ENCODE peak calls at places on chromosomes 2 and 18, in seven cellular contexts. Z is aorta; E is CD8-positive, alpha-beta memory T cell; C is dorsolateral prefrontal cortex; L is HCT116; D is GM23338; J is thoracic aorta. U is an unnamed sample.

GRCh38 chr2:102803041-102803896 is 41.4 kb downstream of the TMEM182 start:
- DNase-seq in Z (no peak), E (no peak), C (no peak), L (no peak), D (no peak), J (no peak), U (no peak)

GRCh38 chr2:200735061-200735460 is 76.6 kb upstream of the BZW1 start:
- DNase-seq in Z (no peak), E (no peak), C (peak; percentile 91), L (no peak), D (no peak), J (no peak), U (no peak)

GRCh38 chr2:2188344-2189111 is 142.5 kb downstream of the MYT1L start:
- DNase-seq in Z (no peak), E (no peak), C (peak; percentile 41), L (no peak), D (no peak), J (no peak), U (no peak)

GRCh38 chr2:10097352-10098148 is 17.3 kb upstream of the CYS1 start:
- DNase-seq in Z (peak; percentile 89), E (no peak), C (peak; percentile 60), L (no peak), D (peak; percentile 89), J (no peak), U (no peak)

GRCh38 chr2:29687121-29687520 is 234.3 kb downstream of the ALK start:
- DNase-seq in Z (no peak), E (no peak), C (no peak), L (no peak), D (no peak), J (no peak), U (no peak)

GRCh38 chr2:189096769-189097447 is 82.7 kb downstream of the COL5A2 start:
- DNase-seq in Z (no peak), E (no peak), C (no peak), L (peak; percentile 21), D (no peak), J (no peak), U (no peak)

GRCh38 chr2:190343170-190343499 is 254 bp upstream of the INPP1 start:
- DNase-seq in Z (no peak), E (no peak), C (no peak), L (no peak), D (peak; percentile 48), J (no peak), U (no peak)

GRCh38 chr2:181239400-181239799 is 217.8 kb upstream of the ITGA4 start:
- DNase-seq in Z (no peak), E (no peak), C (no peak), L (peak; percentile 53), D (peak; percentile 58), J (no peak), U (no peak)

GRCh38 chr2:121570036-121570664 is 39.5 kb downstream of the RNU4ATAC start:
- DNase-seq in Z (no peak), E (no peak), C (no peak), L (no peak), D (no peak), J (no peak), U (no peak)

GRCh38 chr2:120564213-120565094 is 171.2 kb upstream of the GLI2 start:
- DNase-seq in Z (peak; percentile 66), E (no peak), C (no peak), L (no peak), D (peak; percentile 59), J (no peak), U (no peak)

GRCh38 chr2:113890253-113891235 is 655 bp downstream of the ACTR3 start:
- DNase-seq in Z (peak; percentile 83), E (peak; percentile 84), C (peak; percentile 72), L (peak; percentile 41), D (peak; percentile 64), J (peak; percentile 15), U (no peak)

GRCh38 chr2:43341959-43342757 is 115.8 kb upstream of the ZFP36L2 start:
- DNase-seq in Z (no peak), E (no peak), C (no peak), L (no peak), D (no peak), J (no peak), U (no peak)
- H3K27ac ChIP-seq in Z (no peak overlapping the region), E (no peak overlapping the region), C (no peak overlapping the region), L (no peak overlapping the region), D (no peak overlapping the region), J (peak overlapping the region; percentile 83), U (no peak overlapping the region)

DNA sequence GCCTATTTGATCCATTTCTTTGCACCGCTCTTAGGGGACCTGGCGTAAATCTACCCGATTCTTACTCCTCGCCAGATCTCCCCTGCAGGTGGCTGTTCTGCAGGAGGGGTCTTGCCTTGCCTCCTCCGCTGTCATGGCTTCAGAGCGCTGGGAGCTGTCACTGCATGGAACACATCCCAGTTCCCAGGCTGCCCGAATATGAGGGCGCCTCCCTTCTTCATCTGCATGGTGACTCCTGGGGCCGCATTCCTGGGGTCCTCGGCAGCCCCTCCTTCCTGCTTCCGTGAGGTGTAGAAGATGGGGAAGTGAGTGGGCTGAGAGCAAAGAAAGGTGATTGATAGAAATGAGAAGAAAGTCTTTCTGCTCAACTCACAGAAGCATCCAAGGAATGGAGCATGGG is 27.3 kb upstream of the COPS8 start:
- DNase-seq in Z (no peak), E (no peak), C (no peak), L (no peak), D (peak; percentile 45), J (no peak), U (no peak)
- H3K27ac ChIP-seq in Z (no peak overlapping the region), E (no peak overlapping the region), C (no peak overlapping the region), L (no peak overlapping the region), D (no peak overlapping the region), J (no peak overlapping the region), U (no peak overlapping the region)

GRCh38 chr2:47064076-47064475 is 91.0 kb downstream of the STPG4 start:
- DNase-seq in Z (no peak), E (no peak), C (no peak), L (no peak), D (no peak), J (no peak), U (no peak)

GRCh38 chr2:47067788-47068407 is 87.2 kb downstream of the STPG4 start:
- DNase-seq in Z (no peak), E (no peak), C (no peak), L (no peak), D (no peak), J (no peak), U (no peak)

GRCh38 chr2:47065343-47065742 is 89.8 kb downstream of the STPG4 start:
- DNase-seq in Z (no peak), E (no peak), C (no peak), L (no peak), D (peak; percentile 43), J (no peak), U (no peak)

GRCh38 chr2:47063159-47063930 is 91.8 kb downstream of the STPG4 start:
- DNase-seq in Z (peak; percentile 74), E (no peak), C (no peak), L (no peak), D (no peak), J (no peak), U (no peak)

DNA sequence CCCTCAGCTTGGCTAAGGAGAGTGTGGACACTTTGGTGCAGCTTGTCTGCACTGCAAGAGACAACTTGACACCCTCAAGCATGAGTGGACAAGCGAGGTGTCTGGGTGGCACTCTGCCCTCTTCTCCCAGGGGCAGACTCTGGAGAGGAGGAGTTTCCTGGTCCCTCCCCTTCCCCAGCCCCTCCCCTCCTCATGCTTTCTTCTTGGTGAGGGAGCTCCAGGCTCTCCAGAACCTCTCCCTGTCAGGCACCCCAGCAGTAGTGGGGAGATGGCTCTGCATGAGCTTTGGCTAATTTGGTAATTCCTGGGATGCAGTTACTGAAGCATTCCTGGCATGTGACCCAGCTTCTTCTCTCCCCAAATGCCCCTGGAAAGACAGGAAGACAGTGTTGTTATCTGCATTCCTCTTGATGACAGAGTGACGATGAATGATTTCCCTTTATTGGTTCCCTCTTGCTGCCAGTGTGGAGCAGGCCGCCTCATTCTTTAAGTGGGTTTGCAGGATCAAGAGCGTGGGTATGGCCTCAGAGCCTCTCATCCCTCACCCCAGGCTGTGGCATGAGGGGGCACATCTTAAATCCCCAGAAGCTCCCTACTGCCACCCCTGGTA is 89.2 kb downstream of the STPG4 start:
- DNase-seq in Z (no peak), E (no peak), C (no peak), L (no peak), D (peak; percentile 34), J (no peak), U (no peak)
- H3K27ac ChIP-seq in Z (no peak overlapping the region), E (no peak overlapping the region), C (peak overlapping the region; percentile 95), L (peak overlapping the region; percentile 30), D (peak overlapping the region; percentile 14), J (peak overlapping the region; percentile 95), U (peak overlapping the region; percentile 68)

DNA sequence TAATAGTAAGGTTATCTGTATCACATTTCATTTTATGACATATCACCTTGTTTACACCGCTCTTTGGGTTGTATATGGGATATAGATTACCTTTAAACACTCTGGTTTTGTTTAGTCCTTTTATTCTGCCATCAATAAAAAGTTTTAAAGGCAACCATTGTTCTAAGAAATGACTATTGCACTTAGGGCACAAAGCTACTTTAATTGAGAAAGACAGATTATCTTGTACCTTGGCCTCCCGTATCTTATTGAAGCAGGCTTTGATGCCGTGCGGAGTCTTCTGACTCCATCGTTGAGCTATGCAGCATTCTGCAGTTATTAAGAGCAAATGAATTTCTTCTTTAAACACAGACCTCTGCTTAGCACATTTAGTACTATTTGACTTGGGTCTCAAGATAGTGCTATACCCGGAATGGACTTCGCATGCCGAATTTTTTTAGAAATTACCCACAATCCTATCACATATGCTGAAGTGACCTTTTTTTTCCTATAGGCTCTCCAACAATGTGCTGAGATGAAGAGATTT is 16.7 kb downstream of the PKDCC start:
- DNase-seq in Z (no peak), E (no peak), C (no peak), L (no peak), D (no peak), J (no peak), U (no peak)
- H3K27ac ChIP-seq in Z (peak overlapping the region; percentile 97), E (no peak overlapping the region), C (no peak overlapping the region), L (no peak overlapping the region), D (no peak overlapping the region), J (peak overlapping the region; percentile 91), U (no peak overlapping the region)

DNA sequence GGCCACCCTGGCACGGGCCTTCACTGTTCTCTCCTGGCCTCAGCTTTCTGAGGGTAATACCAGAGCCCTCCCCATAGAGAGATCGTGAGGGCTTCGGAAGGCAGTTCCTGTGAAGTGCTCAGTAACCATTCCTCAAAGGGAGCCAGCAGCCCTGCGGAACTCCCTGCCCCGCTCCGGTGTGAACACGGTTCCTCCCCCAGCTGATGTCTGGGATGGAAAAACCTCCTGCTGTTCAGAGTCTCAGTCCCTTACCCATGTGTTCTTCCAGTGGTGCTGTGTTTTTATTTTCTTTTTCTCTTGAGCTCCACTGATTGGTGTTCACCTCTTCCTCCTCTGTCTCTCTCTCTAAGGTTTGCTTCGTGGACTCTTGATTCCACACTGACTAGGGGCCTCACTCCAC is 124.1 kb downstream of the TPGS2 start:
- DNase-seq in Z (no peak), E (no peak), C (no peak), L (no peak), D (no peak), J (no peak), U (no peak)
- H3K27ac ChIP-seq in Z (no peak overlapping the region), E (no peak overlapping the region), C (no peak overlapping the region), L (no peak overlapping the region), D (no peak overlapping the region), J (peak overlapping the region; percentile 30), U (no peak overlapping the region)

U was measured in RWPE2.